ENCODE peak calls at places on chromosomes 2 and 18, in nine cellular contexts. X is fibroblast of mammary gland; O is activated naive CD4-positive, alpha-beta T cell; R is NT2/D1; U is heart right ventricle; C is NCI-H774; P is RCC 7860; N is effector memory CD4-positive, alpha-beta T cell; T is HFF-Myc. J is an unnamed sample.

GRCh38 chr2:241762933-241763369 is 13.7 kb upstream of the GAL3ST2 start:
- DNase-seq in X (no peak), O (no peak), R (no peak), U (no peak), C (no peak), P (no peak), N (peak; percentile 72), T (no peak), J (no peak)

GRCh38 chr2:191845248-191845715 is 1.6 kb downstream of the CAVIN2 start:
- DNase-seq in X (peak; percentile 42), O (no peak), R (no peak), U (peak; percentile 60), C (no peak), P (no peak), N (no peak), T (no peak), J (no peak)

GRCh38 chr2:2586961-2587360 is 255.9 kb upstream of the MYT1L start:
- DNase-seq in X (no peak), O (no peak), R (no peak), U (no peak), C (no peak), P (no peak), N (no peak), T (no peak), J (no peak)

GRCh38 chr2:7035884-7036283 is 118.7 kb downstream of the RNF144A start:
- DNase-seq in X (no peak), O (no peak), R (no peak), U (no peak), C (no peak), P (no peak), N (no peak), T (no peak), J (no peak)

GRCh38 chr2:83081835-83082522 is 1377.1 kb downstream of the SUCLG1 start:
- DNase-seq in X (peak; percentile 7), O (no peak), R (no peak), U (peak; percentile 83), C (peak; percentile 44), P (peak; percentile 18), N (no peak), T (peak; percentile 56), J (no peak)

GRCh38 chr18:48318481-48318880 is 90.7 kb downstream of the ZBTB7C start:
- DNase-seq in X (no peak), O (no peak), R (no peak), U (no peak), C (no peak), P (no peak), N (no peak), T (no peak), J (no peak)

GRCh38 chr2:66957198-66957597 is 439.9 kb upstream of the ETAA1 start:
- DNase-seq in X (peak; percentile 90), O (no peak), R (no peak), U (no peak), C (no peak), P (no peak), N (no peak), T (no peak), J (no peak)

GRCh38 chr2:169980643-169981042 is 153.4 kb downstream of the UBR3 start:
- DNase-seq in X (no peak), O (no peak), R (no peak), U (no peak), C (no peak), P (no peak), N (no peak), T (no peak), J (no peak)

GRCh38 chr2:147851244-147851930 is 6.6 kb downstream of the ACVR2A start:
- DNase-seq in X (no peak), O (no peak), R (no peak), U (no peak), C (no peak), P (no peak), N (no peak), T (no peak), J (no peak)

GRCh38 chr2:219426068-219426443 is 7.9 kb downstream of the DES start:
- DNase-seq in X (no peak), O (no peak), R (no peak), U (no peak), C (no peak), P (no peak), N (no peak), T (no peak), J (no peak)

GRCh38 chr2:208407667-208408066 is 1.1 kb downstream of the PTH2R start:
- DNase-seq in X (peak; percentile 22), O (no peak), R (no peak), U (no peak), C (no peak), P (no peak), N (no peak), T (no peak), J (no peak)

GRCh38 chr18:22504251-22504650 is 86.5 kb upstream of the CTAGE1 start:
- DNase-seq in X (no peak), O (no peak), R (no peak), U (no peak), C (no peak), P (no peak), N (no peak), T (no peak), J (no peak)

GRCh38 chr2:71882949-71883472 is 264.7 kb downstream of the CYP26B1 start:
- DNase-seq in X (peak; percentile 96), O (no peak), R (no peak), U (peak; percentile 73), C (no peak), P (peak; percentile 88), N (no peak), T (peak; percentile 94), J (no peak)

GRCh38 chr2:74080346-74080745 is 67.4 kb downstream of the BOLA3 start:
- DNase-seq in X (peak; percentile 11), O (no peak), R (no peak), U (no peak), C (no peak), P (no peak), N (no peak), T (no peak), J (no peak)

GRCh38 chr2:207782238-207783030 is 12.7 kb upstream of the FZD5 start:
- DNase-seq in X (no peak), O (no peak), R (no peak), U (no peak), C (peak; percentile 34), P (no peak), N (no peak), T (no peak), J (no peak)

GRCh38 chr2:233674314-233674713 is 2.6 kb downstream of the UGT1A9 start:
- DNase-seq in X (no peak), O (no peak), R (no peak), U (no peak), C (no peak), P (no peak), N (no peak), T (no peak), J (no peak)

GRCh38 chr2:71813801-71814470 is 333.7 kb downstream of the CYP26B1 start:
- DNase-seq in X (peak; percentile 49), O (no peak), R (no peak), U (no peak), C (no peak), P (no peak), N (no peak), T (no peak), J (no peak)

GRCh38 chr2:131394147-131394931 is 30.4 kb upstream of the RAB6D start:
- DNase-seq in X (no peak), O (no peak), R (peak; percentile 22), U (no peak), C (no peak), P (no peak), N (no peak), T (no peak), J (no peak)

GRCh38 chr18:70368903-70369302 is 80.1 kb downstream of the SOCS6 start:
- DNase-seq in X (peak; percentile 69), O (no peak), R (no peak), U (no peak), C (no peak), P (no peak), N (no peak), T (no peak), J (no peak)

GRCh38 chr2:128439231-128440086 is 120.8 kb upstream of the HS6ST1 start:
- DNase-seq in X (no peak), O (no peak), R (no peak), U (no peak), C (no peak), P (no peak), N (no peak), T (no peak), J (no peak)

GRCh38 chr2:208033701-208034502 is 8.6 kb upstream of the PLEKHM3 start:
- DNase-seq in X (peak; percentile 56), O (no peak), R (peak; percentile 57), U (peak; percentile 32), C (no peak), P (peak; percentile 46), N (no peak), T (no peak), J (no peak)

GRCh38 chr2:11665510-11666362 is 4.3 kb downstream of the NTSR2 start:
- DNase-seq in X (no peak), O (no peak), R (no peak), U (no peak), C (no peak), P (no peak), N (no peak), T (no peak), J (no peak)

GRCh38 chr2:174120346-174120745 is 128.0 kb downstream of the OLA1 start:
- DNase-seq in X (peak; percentile 70), O (no peak), R (no peak), U (no peak), C (no peak), P (no peak), N (no peak), T (no peak), J (no peak)

GRCh38 chr2:132776271-132776670 is 106.3 kb upstream of the LYPD1 start:
- DNase-seq in X (no peak), O (no peak), R (no peak), U (no peak), C (no peak), P (no peak), N (no peak), T (no peak), J (no peak)

GRCh38 chr2:170002096-170002495 is 174.8 kb downstream of the UBR3 start:
- DNase-seq in X (no peak), O (no peak), R (no peak), U (no peak), C (no peak), P (no peak), N (no peak), T (no peak), J (no peak)

GRCh38 chr2:231245253-231246094 is 47.0 kb downstream of the ARMC9 start:
- DNase-seq in X (no peak), O (no peak), R (no peak), U (no peak), C (no peak), P (no peak), N (no peak), T (no peak), J (no peak)

GRCh38 chr2:172836386-172837200 is 100.9 kb downstream of the RAPGEF4 start:
- DNase-seq in X (peak; percentile 65), O (no peak), R (no peak), U (peak; percentile 57), C (no peak), P (peak; percentile 83), N (no peak), T (peak; percentile 52), J (no peak)

GRCh38 chr2:240229603-240230423 is 89.4 kb upstream of the OTOS start:
- DNase-seq in X (peak; percentile 89), O (no peak), R (no peak), U (peak; percentile 2), C (no peak), P (peak; percentile 14), N (no peak), T (no peak), J (no peak)

GRCh38 chr2:165815742-165816141 is 21.7 kb upstream of the GALNT3 start:
- DNase-seq in X (no peak), O (no peak), R (no peak), U (no peak), C (no peak), P (no peak), N (no peak), T (no peak), J (no peak)

GRCh38 chr2:127662937-127663565 is 12.3 kb downstream of the LIMS2 start:
- DNase-seq in X (no peak), O (no peak), R (no peak), U (no peak), C (no peak), P (no peak), N (no peak), T (no peak), J (no peak)

GRCh38 chr18:29457316-29457715 is 1280.4 kb upstream of the CDH2 start:
- DNase-seq in X (no peak), O (no peak), R (no peak), U (no peak), C (no peak), P (no peak), N (no peak), T (no peak), J (no peak)